ENCODE peak calls at places on chromosomes 12 and 14, in four cellular contexts. R is sigmoid colon, T is ovary, J is fibroblast of lung. Z is an unnamed sample.

GRCh38 chr14:99686557-99687283 is 2.6 kb downstream of the CYP46A1 start:
- DNase-seq in R (peak), J (no peak), T (peak), Z (no peak)

GRCh38 chr14:28784262-28785021 is 17.9 kb downstream of the FOXG1 start:
- DNase-seq in R (no peak), T (no peak), J (no peak), Z (no peak)

GRCh38 chr12:49687941-49688340 is 19.3 kb downstream of the FMNL3 start:
- DNase-seq in R (no peak), T (no peak), J (no peak), Z (no peak)

GRCh38 chr12:115911360-115911759 is 366.1 kb downstream of the MED13L start:
- DNase-seq in J (no peak), T (no peak), R (no peak), Z (no peak)

GRCh38 chr12:15265868-15266267 is 44.7 kb upstream of the RERG start:
- DNase-seq in J (no peak), R (no peak), T (no peak), Z (no peak)

GRCh38 chr14:31286456-31287293 is 79.1 kb upstream of the HECTD1 start:
- DNase-seq in J (no peak), R (no peak), T (no peak), Z (no peak)

GRCh38 chr12:22275847-22276246 is 58.7 kb downstream of the ST8SIA1 start:
- DNase-seq in J (peak), T (peak), R (peak), Z (peak)

GRCh38 chr12:118356809-118357326 is 15.8 kb downstream of the TAOK3 start:
- DNase-seq in T (no peak), R (no peak), J (peak), Z (no peak)

GRCh38 chr12:124477109-124477915 is 90.1 kb downstream of the NCOR2 start:
- DNase-seq in R (no peak), T (no peak), J (no peak), Z (no peak)

GRCh38 chr12:78888583-78888982 is 24.0 kb downstream of the SYT1 start:
- DNase-seq in R (no peak), T (no peak), J (peak), Z (no peak)

GRCh38 chr14:54784060-54784459 is 118.6 kb downstream of the GCH1 start:
- DNase-seq in J (no peak), R (peak), T (no peak), Z (no peak)

GRCh38 chr14:34021096-34021495 is 70.2 kb upstream of the EGLN3 start:
- DNase-seq in T (no peak), J (no peak), R (no peak), Z (no peak)

GRCh38 chr12:94730846-94731245 is 80.5 kb upstream of the TMCC3 start:
- DNase-seq in T (no peak), R (no peak), J (no peak), Z (no peak)

GRCh38 chr12:29519585-29520182 is 22.2 kb upstream of the OVCH1 start:
- DNase-seq in T (no peak), R (no peak), J (peak), Z (no peak)

GRCh38 chr14:95784137-95784536 is 70.2 kb upstream of the TCL1A start:
- DNase-seq in J (peak), T (no peak), R (no peak), Z (no peak)

GRCh38 chr12:106030210-106031175 is 108.3 kb downstream of the NUAK1 start:
- DNase-seq in T (no peak), J (peak), R (no peak), Z (no peak)

GRCh38 chr12:123546281-123546680 is 12.8 kb upstream of the RILPL1 start:
- DNase-seq in T (no peak), J (peak), R (no peak), Z (no peak)

GRCh38 chr14:93060841-93061240 is 54.9 kb downstream of the ITPK1 start:
- DNase-seq in R (no peak), T (no peak), J (no peak), Z (no peak)
- H3K27ac ChIP-seq in R (peak), T (no peak), J (no peak), Z (no peak)

GRCh38 chr14:76083796-76084195 is 67.9 kb upstream of the GPATCH2L start:
- DNase-seq in R (no peak), T (no peak), J (no peak), Z (no peak)
- H3K27ac ChIP-seq in R (no peak), T (no peak), J (no peak), Z (no peak)

DNA sequence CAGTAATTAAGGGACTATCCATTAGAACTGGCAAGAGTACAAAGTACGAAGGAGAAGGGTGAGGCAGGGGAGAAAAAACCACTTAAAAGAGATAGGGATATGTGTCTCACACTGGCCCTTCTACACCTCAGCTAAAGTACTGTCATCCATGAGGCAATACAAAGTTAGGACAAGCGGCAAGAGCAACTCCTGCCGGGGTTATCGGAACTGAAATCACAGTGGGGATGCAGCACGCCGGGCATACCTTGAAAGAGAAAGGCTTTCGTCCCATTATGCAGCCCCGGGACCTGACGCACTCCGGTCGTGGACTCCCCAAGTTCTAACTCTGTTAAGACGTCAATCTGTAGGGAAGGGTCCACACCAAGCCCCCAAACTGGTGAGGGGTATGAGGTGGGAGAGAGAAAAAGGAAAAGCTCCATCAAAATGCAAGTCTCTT is 1.1 kb downstream of the NELL2 start:
- DNase-seq in J (no peak), T (no peak), R (no peak), Z (no peak)
- H3K27ac ChIP-seq in J (no peak), T (no peak), R (no peak), Z (no peak)

DNA sequence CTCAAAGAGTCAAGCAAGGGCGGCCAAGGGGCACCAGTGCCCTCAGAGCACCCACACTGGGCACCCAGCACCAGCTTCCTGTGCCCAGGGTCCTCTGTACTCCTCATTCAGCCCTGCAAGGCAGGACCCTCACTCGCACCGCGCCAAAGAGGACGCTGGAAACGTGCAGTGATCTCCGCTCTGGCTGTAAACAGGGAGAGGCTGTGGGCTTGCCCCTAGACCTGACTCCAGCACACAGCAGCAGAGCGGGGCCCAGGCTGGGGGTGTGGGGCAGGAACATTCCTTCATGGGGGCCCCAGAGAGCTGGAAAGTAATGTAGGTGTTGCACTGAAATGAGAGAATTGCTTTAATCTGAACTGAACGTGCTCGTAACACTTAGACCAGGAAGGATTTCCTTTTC is 5.0 kb upstream of the BRF1 start:
- DNase-seq in J (no peak), T (no peak), R (no peak), Z (no peak)
- H3K27ac ChIP-seq in J (no peak), T (no peak), R (no peak), Z (no peak)

GRCh38 chr14:25828562-25828961 is 769.3 kb downstream of the NOVA1 start:
- DNase-seq in R (no peak), T (no peak), J (no peak), Z (no peak)
- H3K27ac ChIP-seq in R (no peak), T (no peak), J (no peak), Z (no peak)

DNA sequence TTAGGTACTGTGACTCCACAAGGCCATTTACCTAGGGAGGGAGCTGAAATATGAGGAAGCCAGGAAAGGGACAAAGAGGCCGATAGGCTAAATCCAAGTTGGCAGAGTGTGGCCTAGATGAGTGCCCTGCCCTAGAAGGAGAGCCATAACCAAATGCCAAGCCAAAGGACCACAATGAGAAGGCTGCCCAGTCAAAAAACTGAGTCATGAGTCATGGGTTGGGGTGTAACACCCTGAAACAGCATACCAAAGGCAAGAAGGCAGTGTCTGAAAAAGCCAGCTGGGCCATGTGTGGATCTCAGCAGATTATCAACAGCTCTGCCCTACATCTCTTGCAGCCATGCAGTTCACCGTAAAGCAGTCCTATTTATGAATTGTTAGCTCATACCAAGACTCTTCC is 171.7 kb downstream of the PHLDA1 start:
- DNase-seq in T (no peak), R (no peak), J (no peak), Z (no peak)
- H3K27ac ChIP-seq in T (no peak), R (no peak), J (peak), Z (no peak)

GRCh38 chr14:60643443-60644402 is 5.6 kb downstream of the SIX1 start:
- DNase-seq in J (no peak), T (no peak), R (no peak), Z (no peak)
- H3K27ac ChIP-seq in J (no peak), T (no peak), R (no peak), Z (no peak)

GRCh38 chr12:76784600-76785051 is 20.7 kb downstream of the ZDHHC17 start:
- DNase-seq in J (peak), R (no peak), T (no peak), Z (no peak)

GRCh38 chr12:76781321-76781720 is 17.4 kb downstream of the ZDHHC17 start:
- DNase-seq in J (no peak), T (no peak), R (no peak), Z (no peak)

GRCh38 chr12:76778358-76778757 is 14.4 kb downstream of the ZDHHC17 start:
- DNase-seq in J (no peak), T (no peak), R (no peak), Z (no peak)

GRCh38 chr12:76785407-76785806 is 21.5 kb downstream of the ZDHHC17 start:
- DNase-seq in J (no peak), R (no peak), T (no peak), Z (no peak)

DNA sequence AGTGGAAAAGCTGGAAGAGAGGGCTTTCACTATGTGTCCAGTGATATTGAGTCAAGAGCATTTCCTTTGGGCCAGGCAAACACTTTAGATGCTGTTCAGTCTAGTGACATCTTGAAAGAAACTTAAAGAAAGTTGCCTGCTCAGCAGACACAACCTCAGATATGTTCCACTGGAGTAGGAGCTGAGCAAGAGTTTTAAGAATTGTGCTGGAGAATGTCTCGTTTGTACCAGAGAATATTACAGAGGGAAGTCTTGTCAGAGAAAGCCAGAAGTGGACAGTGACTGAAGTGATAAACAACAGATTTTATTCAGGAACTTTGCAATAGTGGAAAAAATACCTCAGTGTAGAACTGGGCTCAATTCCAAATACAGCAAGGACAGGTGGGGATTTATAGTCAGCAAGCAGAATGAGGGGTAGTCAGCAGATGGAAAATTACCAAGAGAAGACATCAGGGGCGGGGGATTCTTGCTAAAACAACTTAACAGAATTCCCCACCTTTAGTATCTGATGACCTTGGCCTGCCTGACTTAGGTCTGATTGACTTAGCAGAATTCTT is 18.6 kb downstream of the ZDHHC17 start:
- DNase-seq in J (no peak), T (no peak), R (no peak), Z (no peak)
- H3K27ac ChIP-seq in J (no peak), T (no peak), R (peak), Z (no peak)